ENCODE peak calls at places on chromosomes 7 and 10, in ten cellular contexts. X, H, T, J, Q, P, V, A, S and O are unnamed samples.

GRCh38 chr7:100667331-100668068 is 6.0 kb upstream of the GNB2 start:
- DNase-seq in X (no peak), H (no peak), T (no peak), J (no peak), Q (no peak), P (no peak), V (no peak), A (no peak), S (no peak), O (no peak)

GRCh38 chr10:64288404-64288803 is 767.2 kb downstream of the REEP3 start:
- DNase-seq in X (no peak), H (no peak), T (no peak), J (no peak), Q (no peak), P (no peak), V (peak; percentile 77), A (no peak), S (no peak), O (no peak)

GRCh38 chr7:127629268-127629854 is 11.4 kb upstream of the PAX4 start:
- DNase-seq in X (no peak), H (no peak), T (peak; percentile 23), J (peak; percentile 74), Q (peak; percentile 41), P (no peak), V (no peak), A (peak; percentile 48), S (no peak), O (peak; percentile 24)

GRCh38 chr7:150944066-150945042 is 33.8 kb downstream of the KCNH2 start:
- DNase-seq in X (no peak), H (no peak), T (no peak), J (no peak), Q (no peak), P (no peak), V (no peak), A (no peak), S (no peak), O (no peak)

GRCh38 chr7:9955138-9955537 is 1018.5 kb upstream of the PHF14 start:
- DNase-seq in X (no peak), H (no peak), T (no peak), J (no peak), Q (no peak), P (no peak), V (no peak), A (no peak), S (no peak), O (no peak)

GRCh38 chr7:82163586-82163985 is 280.0 kb downstream of the CACNA2D1 start:
- DNase-seq in X (no peak), H (no peak), T (no peak), J (no peak), Q (no peak), P (no peak), V (no peak), A (no peak), S (no peak), O (no peak)

GRCh38 chr10:106540606-106541005 is 623.9 kb downstream of the SORCS1 start:
- DNase-seq in X (no peak), H (peak; percentile 35), T (peak; percentile 73), J (no peak), Q (no peak), P (no peak), V (no peak), A (no peak), S (peak; percentile 45), O (no peak)

GRCh38 chr10:24360286-24361127 is 151.6 kb downstream of the KIAA1217 start:
- DNase-seq in X (peak; percentile 59), H (peak; percentile 85), T (peak; percentile 67), J (peak; percentile 56), Q (peak; percentile 16), P (peak; percentile 13), V (peak; percentile 60), A (peak; percentile 58), S (peak; percentile 85), O (peak; percentile 18)

GRCh38 chr10:4257939-4258465 is 473.0 kb upstream of the KLF6 start:
- DNase-seq in X (no peak), H (no peak), T (no peak), J (no peak), Q (no peak), P (no peak), V (no peak), A (no peak), S (no peak), O (no peak)

GRCh38 chr10:59323036-59323459 is 39.3 kb downstream of the FAM13C start:
- DNase-seq in X (no peak), H (no peak), T (no peak), J (peak; percentile 20), Q (no peak), P (no peak), V (no peak), A (no peak), S (peak; percentile 34), O (no peak)

GRCh38 chr10:63555330-63555729 is 34.1 kb downstream of the REEP3 start:
- DNase-seq in X (no peak), H (no peak), T (no peak), J (no peak), Q (no peak), P (no peak), V (no peak), A (no peak), S (no peak), O (no peak)

GRCh38 chr10:34813626-34814227 is 1.4 kb downstream of the PARD3 start:
- DNase-seq in X (peak; percentile 58), H (peak; percentile 72), T (peak; percentile 71), J (peak; percentile 68), Q (no peak), P (no peak), V (no peak), A (no peak), S (peak; percentile 68), O (no peak)

GRCh38 chr7:44201813-44202212 is 1.0 kb downstream of the YKT6 start:
- DNase-seq in X (no peak), H (no peak), T (peak; percentile 41), J (no peak), Q (no peak), P (no peak), V (no peak), A (no peak), S (peak; percentile 48), O (no peak)

GRCh38 chr10:11713963-11714362 is 28.2 kb upstream of the ECHDC3 start:
- DNase-seq in X (no peak), H (no peak), T (no peak), J (no peak), Q (no peak), P (no peak), V (peak; percentile 20), A (no peak), S (no peak), O (no peak)

GRCh38 chr10:20981419-20981953 is 84.4 kb upstream of the NEBL start:
- DNase-seq in X (no peak), H (no peak), T (no peak), J (no peak), Q (no peak), P (no peak), V (no peak), A (no peak), S (no peak), O (no peak)

GRCh38 chr7:94908204-94909022 is 1.0 kb downstream of the PPP1R9A start:
- DNase-seq in X (peak; percentile 4), H (peak; percentile 58), T (peak; percentile 17), J (peak; percentile 37), Q (no peak), P (peak; percentile 66), V (peak; percentile 61), A (no peak), S (peak; percentile 22), O (no peak)

GRCh38 chr10:1598393-1599153 is 138.8 kb downstream of the ADARB2 start:
- DNase-seq in X (no peak), H (no peak), T (no peak), J (no peak), Q (no peak), P (no peak), V (no peak), A (no peak), S (no peak), O (no peak)

GRCh38 chr10:21083861-21084260 is 186.8 kb upstream of the NEBL start:
- DNase-seq in X (no peak), H (no peak), T (no peak), J (no peak), Q (no peak), P (no peak), V (no peak), A (no peak), S (no peak), O (no peak)

GRCh38 chr7:44325811-44326241 is 432 bp upstream of the CAMK2B start:
- DNase-seq in X (peak; percentile 53), H (no peak), T (no peak), J (no peak), Q (no peak), P (no peak), V (peak; percentile 62), A (no peak), S (no peak), O (no peak)

GRCh38 chr10:21317902-21318301 is 207.6 kb downstream of the SKIDA1 start:
- DNase-seq in X (no peak), H (peak; percentile 68), T (peak; percentile 68), J (no peak), Q (no peak), P (no peak), V (no peak), A (no peak), S (peak; percentile 49), O (no peak)

GRCh38 chr10:49539320-49539885 is 482 bp upstream of the ERCC6 start:
- DNase-seq in X (peak; percentile 32), H (peak; percentile 60), T (peak; percentile 61), J (peak; percentile 11), Q (peak; percentile 21), P (peak; percentile 55), V (peak; percentile 37), A (peak; percentile 32), S (peak; percentile 60), O (no peak)

GRCh38 chr10:20248309-20248708 is 432.1 kb downstream of the PLXDC2 start:
- DNase-seq in X (no peak), H (no peak), T (no peak), J (no peak), Q (no peak), P (no peak), V (no peak), A (no peak), S (no peak), O (no peak)

GRCh38 chr10:5861269-5862031 is 28.2 kb downstream of the ANKRD16 start:
- DNase-seq in X (peak; percentile 68), H (peak; percentile 76), T (peak; percentile 91), J (no peak), Q (no peak), P (no peak), V (no peak), A (no peak), S (peak; percentile 68), O (no peak)

GRCh38 chr10:108461976-108462375 is 1297.5 kb upstream of the SORCS1 start:
- DNase-seq in X (no peak), H (no peak), T (no peak), J (no peak), Q (no peak), P (no peak), V (no peak), A (no peak), S (no peak), O (no peak)

GRCh38 chr7:67553378-67553777 is 556.7 kb downstream of the TYW1 start:
- DNase-seq in X (no peak), H (peak; percentile 70), T (no peak), J (no peak), Q (no peak), P (no peak), V (no peak), A (no peak), S (no peak), O (no peak)

GRCh38 chr7:114653391-114654088 is 238.9 kb downstream of the FOXP2 start:
- DNase-seq in X (no peak), H (no peak), T (no peak), J (no peak), Q (no peak), P (no peak), V (no peak), A (no peak), S (no peak), O (no peak)

GRCh38 chr7:104686286-104686685 is 327.7 kb upstream of the KMT2E start:
- DNase-seq in X (no peak), H (no peak), T (no peak), J (no peak), Q (no peak), P (no peak), V (no peak), A (no peak), S (no peak), O (no peak)

GRCh38 chr10:59668081-59668480 is 41.6 kb downstream of the SLC16A9 start:
- DNase-seq in X (no peak), H (no peak), T (no peak), J (no peak), Q (no peak), P (no peak), V (no peak), A (no peak), S (no peak), O (no peak)